ENCODE peak calls at places on chromosomes 5 and 9, in five cellular contexts. One of them, this sample, is unnamed.

GRCh38 chr9:89367281-89367680 is 49.0 kb downstream of the SECISBP2 start:
- DNase-seq in substantia nigra: no peak
- DNase-seq in stimulated activated CD4-positive, alpha-beta T cell treated with anti-CD3 and anti-CD28 coated beads, Interleukin-15, amount 100 ng/mL, for 24 hours: no peak
- DNase-seq in Ammon's horn: no peak
- DNase-seq in LNCaP clone FGC: no peak
- DNase-seq in this sample: no peak

GRCh38 chr5:84088996-84089395 is 295.7 kb downstream of the EDIL3 start:
- DNase-seq in substantia nigra: no peak
- DNase-seq in stimulated activated CD4-positive, alpha-beta T cell treated with anti-CD3 and anti-CD28 coated beads, Interleukin-15, amount 100 ng/mL, for 24 hours: no peak
- DNase-seq in Ammon's horn: peak
- DNase-seq in LNCaP clone FGC: peak
- DNase-seq in this sample: peak

GRCh38 chr5:144125163-144125726 is 45.2 kb downstream of the YIPF5 start:
- DNase-seq in substantia nigra: no peak
- DNase-seq in stimulated activated CD4-positive, alpha-beta T cell treated with anti-CD3 and anti-CD28 coated beads, Interleukin-15, amount 100 ng/mL, for 24 hours: no peak
- DNase-seq in Ammon's horn: no peak
- DNase-seq in LNCaP clone FGC: no peak
- DNase-seq in this sample: no peak

GRCh38 chr9:125971050-125971449 is 223.9 kb downstream of the PBX3 start:
- DNase-seq in substantia nigra: no peak
- DNase-seq in stimulated activated CD4-positive, alpha-beta T cell treated with anti-CD3 and anti-CD28 coated beads, Interleukin-15, amount 100 ng/mL, for 24 hours: no peak
- DNase-seq in Ammon's horn: no peak
- DNase-seq in LNCaP clone FGC: no peak
- DNase-seq in this sample: no peak

GRCh38 chr9:13904746-13905145 is 409.2 kb downstream of the NFIB start:
- DNase-seq in substantia nigra: no peak
- DNase-seq in stimulated activated CD4-positive, alpha-beta T cell treated with anti-CD3 and anti-CD28 coated beads, Interleukin-15, amount 100 ng/mL, for 24 hours: no peak
- DNase-seq in Ammon's horn: no peak
- DNase-seq in LNCaP clone FGC: no peak
- DNase-seq in this sample: no peak

GRCh38 chr5:180289966-180290365 is 1.9 kb downstream of the MAPK9 start:
- DNase-seq in substantia nigra: no peak
- DNase-seq in stimulated activated CD4-positive, alpha-beta T cell treated with anti-CD3 and anti-CD28 coated beads, Interleukin-15, amount 100 ng/mL, for 24 hours: no peak
- DNase-seq in Ammon's horn: no peak
- DNase-seq in LNCaP clone FGC: no peak
- DNase-seq in this sample: no peak

GRCh38 chr9:79166005-79166404 is 405.8 kb upstream of the TLE4 start:
- DNase-seq in substantia nigra: no peak
- DNase-seq in stimulated activated CD4-positive, alpha-beta T cell treated with anti-CD3 and anti-CD28 coated beads, Interleukin-15, amount 100 ng/mL, for 24 hours: no peak
- DNase-seq in Ammon's horn: no peak
- DNase-seq in LNCaP clone FGC: no peak
- DNase-seq in this sample: no peak

GRCh38 chr5:93574939-93575241 is 6.1 kb downstream of the NR2F1-AS1 start:
- DNase-seq in substantia nigra: no peak
- DNase-seq in stimulated activated CD4-positive, alpha-beta T cell treated with anti-CD3 and anti-CD28 coated beads, Interleukin-15, amount 100 ng/mL, for 24 hours: no peak
- DNase-seq in Ammon's horn: no peak
- DNase-seq in LNCaP clone FGC: no peak
- DNase-seq in this sample: no peak

GRCh38 chr5:78472469-78473106 is 112.2 kb downstream of the SCAMP1 start:
- DNase-seq in substantia nigra: no peak
- DNase-seq in stimulated activated CD4-positive, alpha-beta T cell treated with anti-CD3 and anti-CD28 coated beads, Interleukin-15, amount 100 ng/mL, for 24 hours: no peak
- DNase-seq in Ammon's horn: no peak
- DNase-seq in LNCaP clone FGC: no peak
- DNase-seq in this sample: no peak

GRCh38 chr5:59099270-59099994 is 516.6 kb downstream of the RAB3C start:
- DNase-seq in substantia nigra: no peak
- DNase-seq in stimulated activated CD4-positive, alpha-beta T cell treated with anti-CD3 and anti-CD28 coated beads, Interleukin-15, amount 100 ng/mL, for 24 hours: peak
- DNase-seq in Ammon's horn: no peak
- DNase-seq in LNCaP clone FGC: no peak
- DNase-seq in this sample: no peak

GRCh38 chr9:137138701-137139467 is at the start of gene GRIN1:
- DNase-seq in substantia nigra: no peak
- DNase-seq in stimulated activated CD4-positive, alpha-beta T cell treated with anti-CD3 and anti-CD28 coated beads, Interleukin-15, amount 100 ng/mL, for 24 hours: peak
- DNase-seq in Ammon's horn: peak
- DNase-seq in LNCaP clone FGC: no peak
- DNase-seq in this sample: peak

GRCh38 chr5:15003511-15003920 is 131.9 kb upstream of the ANKH start:
- DNase-seq in substantia nigra: no peak
- DNase-seq in stimulated activated CD4-positive, alpha-beta T cell treated with anti-CD3 and anti-CD28 coated beads, Interleukin-15, amount 100 ng/mL, for 24 hours: peak
- DNase-seq in Ammon's horn: peak
- DNase-seq in LNCaP clone FGC: peak
- DNase-seq in this sample: peak

GRCh38 chr5:163619951-163620350 is 114.5 kb downstream of the MAT2B start:
- DNase-seq in substantia nigra: no peak
- DNase-seq in stimulated activated CD4-positive, alpha-beta T cell treated with anti-CD3 and anti-CD28 coated beads, Interleukin-15, amount 100 ng/mL, for 24 hours: no peak
- DNase-seq in Ammon's horn: no peak
- DNase-seq in LNCaP clone FGC: no peak
- DNase-seq in this sample: no peak

GRCh38 chr9:17003576-17004240 is 131.1 kb upstream of the CNTLN start:
- DNase-seq in substantia nigra: no peak
- DNase-seq in stimulated activated CD4-positive, alpha-beta T cell treated with anti-CD3 and anti-CD28 coated beads, Interleukin-15, amount 100 ng/mL, for 24 hours: no peak
- DNase-seq in Ammon's horn: no peak
- DNase-seq in LNCaP clone FGC: no peak
- DNase-seq in this sample: no peak

GRCh38 chr5:173395257-173395932 is 67.2 kb upstream of the STC2 start:
- DNase-seq in substantia nigra: no peak
- DNase-seq in stimulated activated CD4-positive, alpha-beta T cell treated with anti-CD3 and anti-CD28 coated beads, Interleukin-15, amount 100 ng/mL, for 24 hours: no peak
- DNase-seq in Ammon's horn: no peak
- DNase-seq in LNCaP clone FGC: no peak
- DNase-seq in this sample: no peak

GRCh38 chr5:72093231-72093630 is 14.0 kb upstream of the MAP1B start:
- DNase-seq in substantia nigra: no peak
- DNase-seq in stimulated activated CD4-positive, alpha-beta T cell treated with anti-CD3 and anti-CD28 coated beads, Interleukin-15, amount 100 ng/mL, for 24 hours: no peak
- DNase-seq in Ammon's horn: no peak
- DNase-seq in LNCaP clone FGC: no peak
- DNase-seq in this sample: no peak

GRCh38 chr5:179866241-179867078 is 7.8 kb upstream of the MRNIP start:
- DNase-seq in substantia nigra: no peak
- DNase-seq in stimulated activated CD4-positive, alpha-beta T cell treated with anti-CD3 and anti-CD28 coated beads, Interleukin-15, amount 100 ng/mL, for 24 hours: peak
- DNase-seq in Ammon's horn: no peak
- DNase-seq in LNCaP clone FGC: no peak
- DNase-seq in this sample: no peak

GRCh38 chr5:140114341-140115185 is 654 bp downstream of the PURA start:
- DNase-seq in substantia nigra: peak
- DNase-seq in stimulated activated CD4-positive, alpha-beta T cell treated with anti-CD3 and anti-CD28 coated beads, Interleukin-15, amount 100 ng/mL, for 24 hours: peak
- DNase-seq in Ammon's horn: peak
- DNase-seq in LNCaP clone FGC: no peak
- DNase-seq in this sample: peak

GRCh38 chr5:178207183-178207916 is 3.0 kb downstream of the HNRNPAB start:
- DNase-seq in substantia nigra: no peak
- DNase-seq in stimulated activated CD4-positive, alpha-beta T cell treated with anti-CD3 and anti-CD28 coated beads, Interleukin-15, amount 100 ng/mL, for 24 hours: no peak
- DNase-seq in Ammon's horn: no peak
- DNase-seq in LNCaP clone FGC: peak
- DNase-seq in this sample: no peak

GRCh38 chr5:152608514-152608913 is 203.4 kb upstream of the NMUR2 start:
- DNase-seq in substantia nigra: no peak
- DNase-seq in stimulated activated CD4-positive, alpha-beta T cell treated with anti-CD3 and anti-CD28 coated beads, Interleukin-15, amount 100 ng/mL, for 24 hours: no peak
- DNase-seq in Ammon's horn: no peak
- DNase-seq in LNCaP clone FGC: no peak
- DNase-seq in this sample: no peak

GRCh38 chr9:129525781-129526180 is 95.1 kb downstream of the C9orf50 start:
- DNase-seq in substantia nigra: no peak
- DNase-seq in stimulated activated CD4-positive, alpha-beta T cell treated with anti-CD3 and anti-CD28 coated beads, Interleukin-15, amount 100 ng/mL, for 24 hours: no peak
- DNase-seq in Ammon's horn: no peak
- DNase-seq in LNCaP clone FGC: no peak
- DNase-seq in this sample: no peak

GRCh38 chr5:17248999-17249634 is 31.7 kb downstream of the BASP1 start:
- DNase-seq in substantia nigra: no peak
- DNase-seq in stimulated activated CD4-positive, alpha-beta T cell treated with anti-CD3 and anti-CD28 coated beads, Interleukin-15, amount 100 ng/mL, for 24 hours: no peak
- DNase-seq in Ammon's horn: no peak
- DNase-seq in LNCaP clone FGC: no peak
- DNase-seq in this sample: no peak

GRCh38 chr5:76849767-76850291 is at the start of gene S100Z:
- DNase-seq in substantia nigra: no peak
- DNase-seq in stimulated activated CD4-positive, alpha-beta T cell treated with anti-CD3 and anti-CD28 coated beads, Interleukin-15, amount 100 ng/mL, for 24 hours: peak
- DNase-seq in Ammon's horn: no peak
- DNase-seq in LNCaP clone FGC: no peak
- DNase-seq in this sample: peak

GRCh38 chr5:45057564-45057963 is 248.8 kb downstream of the MRPS30 start:
- DNase-seq in substantia nigra: no peak
- DNase-seq in stimulated activated CD4-positive, alpha-beta T cell treated with anti-CD3 and anti-CD28 coated beads, Interleukin-15, amount 100 ng/mL, for 24 hours: no peak
- DNase-seq in Ammon's horn: no peak
- DNase-seq in LNCaP clone FGC: no peak
- DNase-seq in this sample: no peak

GRCh38 chr5:640461-641330 is 28.6 kb downstream of the CEP72 start:
- DNase-seq in substantia nigra: no peak
- DNase-seq in stimulated activated CD4-positive, alpha-beta T cell treated with anti-CD3 and anti-CD28 coated beads, Interleukin-15, amount 100 ng/mL, for 24 hours: no peak
- DNase-seq in Ammon's horn: no peak
- DNase-seq in LNCaP clone FGC: no peak
- DNase-seq in this sample: no peak